ENCODE peak calls at places on chromosomes 4 and X, in six cellular contexts. E is coronary artery, X is neural crest cell, S is GM23338, I is GM20000, R is upper lobe of right lung. B is an unnamed sample.

GRCh38 chr4:8050555-8051206 is 107.9 kb downstream of the ABLIM2 start:
- DNase-seq in R (peak), E (no peak), S (peak), X (peak), I (no peak), B (no peak)

GRCh38 chr4:109406337-109406931 is 27.2 kb upstream of the SEC24B start:
- DNase-seq in R (no peak), E (no peak), X (peak), S (peak), I (peak), B (peak)

GRCh38 chrX:65406532-65406931 is 128.1 kb downstream of the LAS1L start:
- DNase-seq in X (no peak), I (no peak), S (peak), E (no peak), R (no peak), B (no peak)

GRCh38 chr4:100165809-100166208 is 24.5 kb downstream of the DDIT4L start:
- DNase-seq in S (no peak), I (no peak), E (no peak), X (no peak), R (no peak), B (no peak)

GRCh38 chr4:23700197-23700596 is 189.7 kb downstream of the PPARGC1A start:
- DNase-seq in X (no peak), S (no peak), I (no peak), R (no peak), E (no peak), B (no peak)

GRCh38 chr4:168432419-168433146 is 47.7 kb downstream of the DDX60L start:
- DNase-seq in R (no peak), X (no peak), E (no peak), S (no peak), I (no peak), B (no peak)

GRCh38 chrX:136767104-136767941 is 13.4 kb downstream of the ARHGEF6 start:
- DNase-seq in R (peak), E (peak), I (peak), X (peak), S (peak), B (peak)

GRCh38 chr4:83282049-83282535 is 2.5 kb downstream of the COQ2 start:
- DNase-seq in I (peak), X (peak), E (no peak), S (peak), R (no peak), B (peak)

GRCh38 chr4:31104596-31104995 is 384.4 kb downstream of the PCDH7 start:
- DNase-seq in E (no peak), S (no peak), R (no peak), I (no peak), X (no peak), B (no peak)

GRCh38 chr4:177107288-177107901 is 202.3 kb upstream of the NEIL3 start:
- DNase-seq in R (no peak), X (no peak), I (no peak), S (no peak), E (no peak), B (no peak)

GRCh38 chr4:7201351-7202305 is 9.3 kb downstream of the SORCS2 start:
- DNase-seq in S (no peak), E (no peak), R (peak), I (no peak), X (no peak), B (no peak)

GRCh38 chrX:107154787-107155620 is 36.4 kb upstream of the RBM41 start:
- DNase-seq in E (no peak), I (no peak), R (no peak), S (no peak), X (no peak), B (peak)

GRCh38 chr4:152160236-152160800 is 375.6 kb downstream of the FBXW7 start:
- DNase-seq in E (no peak), I (no peak), X (no peak), S (no peak), R (no peak), B (no peak)

GRCh38 chrX:103356897-103357296 is 591 bp downstream of the TCEAL9 start:
- DNase-seq in R (no peak), X (no peak), S (peak), I (no peak), E (no peak), B (no peak)

GRCh38 chr4:139858436-139859225 is 193.0 kb downstream of the MGST2 start:
- DNase-seq in I (peak), R (no peak), X (no peak), S (no peak), E (no peak), B (peak)

GRCh38 chrX:24079405-24079804 is 24.6 kb downstream of the EIF2S3 start:
- DNase-seq in S (no peak), X (no peak), R (no peak), E (no peak), I (no peak), B (no peak)

GRCh38 chrX:264634-265455 is 16.3 kb upstream of the PLCXD1 start:
- DNase-seq in I (no peak), R (peak), E (no peak), S (no peak), X (no peak), B (no peak)

GRCh38 chr4:6929735-6930464 is 20.3 kb downstream of the TBC1D14 start:
- DNase-seq in X (no peak), R (no peak), I (no peak), E (no peak), S (no peak), B (no peak)

GRCh38 chrX:154298312-154298711 is 2.7 kb downstream of the TKTL1 start:
- DNase-seq in R (no peak), S (no peak), X (no peak), E (no peak), I (no peak), B (no peak)

GRCh38 chrX:143580266-143580665 is 55.6 kb downstream of the SLITRK4 start:
- DNase-seq in E (no peak), S (no peak), R (no peak), X (no peak), I (no peak), B (no peak)

GRCh38 chr4:167903291-167903721 is 189.0 kb upstream of the ANXA10 start:
- DNase-seq in S (no peak), X (no peak), E (no peak), I (no peak), R (no peak), B (no peak)

GRCh38 chrX:118049713-118050112 is 66.9 kb downstream of the KLHL13 start:
- DNase-seq in R (no peak), X (no peak), I (no peak), S (no peak), E (no peak), B (no peak)

GRCh38 chrX:105463483-105463882 is 243.0 kb upstream of the TEX13A start:
- DNase-seq in R (no peak), S (no peak), X (no peak), E (no peak), I (no peak), B (no peak)

GRCh38 chrX:69616520-69617203 is 749 bp downstream of the EDA start:
- DNase-seq in I (no peak), X (peak), R (peak), S (peak), E (peak), B (no peak)

GRCh38 chrX:22526339-22526738 is 253.6 kb downstream of the CBLL2 start:
- DNase-seq in R (no peak), E (no peak), S (no peak), X (no peak), I (peak), B (peak)

GRCh38 chrX:149512225-149512885 is 7.2 kb upstream of the IDS start:
- DNase-seq in S (peak), I (peak), R (peak), X (peak), E (no peak), B (peak)

GRCh38 chr4:147560632-147561031 is 56.6 kb upstream of the TMEM184C start:
- DNase-seq in E (no peak), S (no peak), X (no peak), R (no peak), I (no peak), B (no peak)

GRCh38 chrX:41472231-41472815 is 25.2 kb downstream of the NYX start:
- DNase-seq in R (no peak), S (no peak), E (no peak), I (no peak), X (no peak), B (no peak)

GRCh38 chr4:157151711-157152110 is 68.8 kb upstream of the GRIA2 start:
- DNase-seq in R (no peak), I (no peak), S (no peak), X (no peak), E (no peak), B (no peak)

GRCh38 chrX:132501606-132502005 is 12.8 kb upstream of the MBNL3 start:
- DNase-seq in E (no peak), I (no peak), R (no peak), S (no peak), X (no peak), B (no peak)

GRCh38 chrX:132504417-132504816 is 15.6 kb upstream of the MBNL3 start:
- DNase-seq in R (no peak), S (no peak), I (no peak), E (no peak), X (no peak), B (no peak)

GRCh38 chrX:132508834-132509233 is 20.0 kb upstream of the MBNL3 start:
- DNase-seq in I (no peak), S (no peak), X (no peak), E (no peak), R (no peak), B (no peak)

GRCh38 chrX:132505116-132505515 is 16.3 kb upstream of the MBNL3 start:
- DNase-seq in I (no peak), S (no peak), E (no peak), R (no peak), X (no peak), B (no peak)
- TF ChIP-seq CTCF in I (no peak), S (no peak), E (no peak), R (no peak), X (no peak), B (no peak)

GRCh38 chr4:47490550-47490949 is 5.5 kb downstream of the ATP10D start:
- DNase-seq in I (no peak), R (no peak), S (peak), E (no peak), X (no peak), B (no peak)
- TF ChIP-seq CTCF in I (peak), R (peak), S (peak), E (no peak), X (peak), B (peak)

GRCh38 chr4:102604222-102604940 is 103.2 kb downstream of the NFKB1 start:
- DNase-seq in R (no peak), E (no peak), S (no peak), I (no peak), X (no peak), B (no peak)

GRCh38 chr4:102599887-102600286 is 98.7 kb downstream of the NFKB1 start:
- DNase-seq in S (no peak), E (no peak), I (no peak), R (no peak), X (no peak), B (no peak)

GRCh38 chr4:102599455-102599854 is 98.3 kb downstream of the NFKB1 start:
- DNase-seq in X (no peak), I (no peak), E (no peak), S (no peak), R (no peak), B (no peak)

GRCh38 chr4:102600689-102601088 is 99.5 kb downstream of the NFKB1 start:
- DNase-seq in S (no peak), I (no peak), X (no peak), E (no peak), R (no peak), B (no peak)

GRCh38 chr4:102601586-102602227 is 100.5 kb downstream of the NFKB1 start:
- DNase-seq in X (no peak), R (no peak), I (no peak), E (no peak), S (no peak), B (no peak)
- TF ChIP-seq CTCF in X (no peak), R (no peak), I (no peak), E (no peak), S (no peak), B (no peak)

DNA sequence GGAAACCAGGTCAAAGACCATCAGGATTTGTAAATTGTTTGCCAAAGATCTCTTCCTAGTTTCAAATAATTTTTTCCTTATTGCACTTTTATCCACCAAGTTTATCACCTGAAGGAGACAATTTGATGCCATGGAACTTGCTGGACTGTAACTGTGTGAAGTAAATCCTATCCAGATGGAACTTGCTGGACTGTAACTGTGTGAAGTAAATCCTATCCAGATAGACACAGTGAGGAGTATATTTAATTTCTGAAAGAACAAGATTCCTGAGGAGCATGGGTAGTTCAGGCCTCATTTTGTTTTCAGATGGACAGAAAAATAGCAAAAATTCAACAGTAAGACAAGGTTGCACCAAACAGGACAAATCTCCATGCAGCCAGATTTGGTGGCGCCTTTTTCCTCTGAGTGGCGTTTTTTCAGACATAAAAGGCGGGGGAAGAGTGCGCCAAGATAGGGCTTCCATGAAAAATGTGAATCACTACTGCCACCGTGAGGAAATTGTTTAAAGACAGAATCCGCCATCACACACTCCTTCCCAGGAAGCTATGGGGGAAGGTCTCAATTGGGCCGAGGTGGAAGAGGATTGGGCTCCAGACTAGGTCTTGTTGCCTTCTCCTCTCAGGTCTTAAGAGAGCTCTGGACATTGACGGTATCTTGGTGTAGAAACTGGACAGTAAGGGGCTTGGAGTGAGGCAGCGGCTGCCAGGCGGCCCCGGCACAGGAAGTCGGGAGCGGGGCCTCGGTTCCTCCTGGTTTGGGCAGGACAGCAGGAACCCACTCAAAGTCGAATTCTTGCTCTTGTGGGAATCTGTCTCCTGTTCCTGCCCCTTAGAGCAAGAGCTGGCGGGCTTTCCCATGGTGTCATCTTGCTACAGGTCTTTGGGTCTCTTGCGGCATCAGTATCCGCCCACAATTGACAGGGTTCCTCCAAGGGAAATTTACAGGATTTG is 234.7 kb downstream of the OR13H1 start:
- DNase-seq in X (no peak), R (no peak), S (no peak), E (peak), I (no peak), B (no peak)
- TF ChIP-seq CTCF in X (no peak), R (no peak), S (no peak), E (peak), I (no peak), B (no peak)

GRCh38 chr4:142211444-142211843 is 575.1 kb downstream of the IL15 start:
- DNase-seq in X (no peak), I (no peak), R (no peak), E (no peak), S (no peak), B (no peak)
- TF ChIP-seq CTCF in X (no peak), I (no peak), R (no peak), E (no peak), S (no peak), B (no peak)

DNA sequence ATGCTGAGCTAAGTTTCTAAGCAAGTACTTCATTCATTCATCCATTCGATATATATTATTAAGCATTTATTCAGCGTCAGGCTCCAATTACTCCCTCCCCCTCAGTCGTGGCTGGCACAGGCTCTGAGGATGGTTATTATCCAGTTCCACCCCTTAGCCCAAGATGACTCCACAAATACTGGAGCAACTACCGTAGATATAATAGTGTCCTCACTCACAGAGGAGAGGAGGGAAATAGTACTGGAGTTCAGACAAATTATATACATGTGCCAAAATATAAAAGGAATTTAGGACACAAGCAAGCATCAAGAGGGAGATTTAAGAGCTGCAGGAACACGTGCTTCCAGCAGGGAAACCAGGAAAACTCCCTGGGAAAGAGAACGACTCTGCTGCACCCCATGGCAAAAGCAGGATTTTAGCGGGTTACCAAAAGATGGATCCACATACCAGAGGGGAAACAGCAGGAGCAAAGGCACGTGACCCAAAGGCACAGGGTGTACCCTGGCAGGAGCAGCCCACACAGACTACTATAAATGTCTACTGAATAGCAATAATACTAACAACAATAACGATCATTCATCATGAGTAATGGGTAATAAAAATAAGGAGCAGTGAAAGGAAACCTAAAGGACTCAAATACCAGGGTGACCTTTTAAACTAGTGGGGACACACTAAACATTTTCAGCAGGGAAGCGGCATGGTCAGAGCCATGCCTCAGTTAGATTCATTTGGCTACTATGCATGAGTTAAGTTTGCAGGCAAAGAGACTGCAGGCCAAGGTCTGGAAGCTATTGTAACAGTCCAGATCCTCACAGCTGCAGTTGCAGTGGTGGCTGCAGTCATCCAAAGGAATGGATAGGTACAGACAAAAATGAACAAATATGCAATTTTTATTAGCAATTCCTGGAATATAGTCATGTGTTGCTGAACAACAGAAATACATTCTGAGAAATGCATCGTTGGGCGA is 153.7 kb downstream of the APBB2 start:
- DNase-seq in X (no peak), S (no peak), R (no peak), I (no peak), E (no peak), B (no peak)
- TF ChIP-seq CTCF in X (no peak), S (no peak), R (no peak), I (no peak), E (no peak), B (no peak)

GRCh38 chr4:77418333-77418732 is 187.3 kb upstream of the CXCL13 start:
- DNase-seq in R (no peak), S (peak), E (no peak), X (no peak), I (no peak), B (no peak)
- TF ChIP-seq CTCF in R (no peak), S (peak), E (no peak), X (no peak), I (no peak), B (no peak)

GRCh38 chr4:13597604-13598003 is 29.9 kb downstream of the BOD1L1 start:
- DNase-seq in S (no peak), I (no peak), R (no peak), E (no peak), X (no peak), B (no peak)

GRCh38 chr4:13597141-13597540 is 30.4 kb downstream of the BOD1L1 start:
- DNase-seq in R (no peak), E (no peak), X (no peak), S (no peak), I (no peak), B (no peak)

GRCh38 chr4:13601060-13601459 is 26.5 kb downstream of the BOD1L1 start:
- DNase-seq in R (no peak), I (no peak), S (no peak), X (no peak), E (no peak), B (peak)

GRCh38 chr4:13601848-13602247 is 25.7 kb downstream of the BOD1L1 start:
- DNase-seq in S (no peak), I (no peak), E (no peak), R (no peak), X (no peak), B (no peak)

GRCh38 chr4:13599159-13599558 is 28.4 kb downstream of the BOD1L1 start:
- DNase-seq in S (peak), R (no peak), I (no peak), X (no peak), E (no peak), B (no peak)
- TF ChIP-seq CTCF in S (peak), R (no peak), I (no peak), X (peak), E (no peak), B (no peak)

GRCh38 chrX:132033166-132033565 is 10.1 kb downstream of the STK26 start:
- DNase-seq in R (no peak), I (no peak), E (no peak), S (no peak), X (no peak), B (no peak)

GRCh38 chrX:132037479-132037993 is 14.4 kb downstream of the STK26 start:
- DNase-seq in X (no peak), E (no peak), R (no peak), I (no peak), S (peak), B (no peak)

GRCh38 chrX:132031867-132032266 is 8.8 kb downstream of the STK26 start:
- DNase-seq in E (no peak), R (no peak), X (no peak), I (no peak), S (no peak), B (no peak)

GRCh38 chrX:132030264-132030663 is 7.2 kb downstream of the STK26 start:
- DNase-seq in X (no peak), E (no peak), I (no peak), R (no peak), S (no peak), B (no peak)

GRCh38 chrX:132034648-132035047 is 11.5 kb downstream of the STK26 start:
- DNase-seq in I (no peak), S (no peak), X (no peak), R (no peak), E (no peak), B (no peak)
- TF ChIP-seq CTCF in I (no peak), S (no peak), X (no peak), R (no peak), E (no peak), B (no peak)

B was measured in GM10248.